ENCODE peak calls at places on chromosomes 13 and 19, in four cellular contexts. N, W, C and Z are unnamed samples.

GRCh38 chr19:44142014-44142523 is 715 bp downstream of the ZNF234 start:
- DNase-seq in C (peak), N (peak), W (peak), Z (peak)

GRCh38 chr13:66774046-66774445 is 456.1 kb downstream of the PCDH9 start:
- DNase-seq in W (no peak), C (no peak), N (no peak), Z (no peak)

GRCh38 chr13:79492313-79492798 is 11.4 kb downstream of the NDFIP2 start:
- DNase-seq in N (peak), C (peak), W (no peak), Z (no peak)

GRCh38 chr13:23959231-23959862 is 62.0 kb upstream of the C1QTNF9B start:
- DNase-seq in W (peak), N (peak), C (peak), Z (no peak)

GRCh38 chr19:38932425-38933179 is 1.9 kb downstream of the MRPS12 start:
- DNase-seq in W (peak), N (peak), C (peak), Z (peak)

GRCh38 chr19:8615022-8615421 is 4.5 kb upstream of the ADAMTS10 start:
- DNase-seq in W (no peak), C (peak), N (peak), Z (no peak)

GRCh38 chr19:32909257-32909656 is 39.7 kb upstream of the SLC7A9 start:
- DNase-seq in N (no peak), C (no peak), W (no peak), Z (no peak)

GRCh38 chr19:10286803-10287737 is at the start of gene ICAM4:
- DNase-seq in W (no peak), N (no peak), C (no peak), Z (peak)

GRCh38 chr13:109154546-109154945 is 525.1 kb downstream of the MYO16 start:
- DNase-seq in W (no peak), N (peak), C (peak), Z (no peak)

GRCh38 chr19:30122431-30122830 is 180.4 kb downstream of the URI1 start:
- DNase-seq in C (no peak), N (no peak), W (no peak), Z (no peak)

GRCh38 chr13:100512422-100512821 is 76.2 kb downstream of the GGACT start:
- DNase-seq in C (peak), N (peak), W (no peak), Z (no peak)

GRCh38 chr19:4633140-4633967 is 6.0 kb upstream of the TNFAIP8L1 start:
- DNase-seq in N (peak), C (peak), W (peak), Z (peak)

GRCh38 chr19:38513762-38514167 is 80.3 kb downstream of the RYR1 start:
- DNase-seq in N (no peak), C (no peak), W (no peak), Z (no peak)

GRCh38 chr19:3194063-3194702 is 8.5 kb downstream of the NCLN start:
- DNase-seq in N (no peak), W (no peak), C (no peak), Z (no peak)

GRCh38 chr19:15418588-15419412 is at the start of gene AKAP8L:
- DNase-seq in C (peak), W (peak), N (peak), Z (peak)

DNA sequence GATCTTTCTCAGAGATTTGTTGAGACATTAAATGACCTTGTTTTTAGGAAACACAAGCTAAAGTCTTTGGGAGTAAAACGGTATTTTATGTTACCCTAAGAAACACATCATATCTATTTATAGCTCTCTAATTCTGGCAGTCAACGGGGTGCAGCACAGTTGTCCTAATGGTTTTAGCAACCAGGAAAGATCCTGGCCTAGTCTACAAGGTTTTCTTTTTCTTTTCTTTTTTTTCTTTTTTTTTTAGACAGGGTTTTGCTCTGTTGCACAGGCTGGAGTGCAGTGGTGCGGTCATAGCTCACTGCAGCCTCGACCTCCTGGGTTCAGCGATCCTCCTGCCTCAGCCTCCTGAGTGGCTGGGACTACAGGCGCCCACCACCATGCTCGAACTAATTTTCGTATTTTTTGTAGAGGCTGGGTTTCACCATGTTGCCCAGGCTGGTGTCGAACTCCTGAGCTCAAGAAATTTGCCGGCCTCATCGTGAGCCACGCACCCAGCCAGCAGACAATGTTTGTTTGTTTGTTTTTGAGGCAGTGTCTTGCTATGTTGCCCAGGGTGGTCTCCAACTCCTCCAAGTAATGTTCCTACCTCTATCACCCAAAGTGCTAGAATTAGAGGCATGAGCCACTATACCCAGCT is 759 bp upstream of the COX7A1 start:
- DNase-seq in N (no peak), W (no peak), C (no peak), Z (no peak)
- H3K27ac ChIP-seq in N (no peak), W (no peak), C (peak), Z (no peak)

GRCh38 chr19:42176649-42176989 is 40.9 kb downstream of the DEDD2 start:
- DNase-seq in W (no peak), N (peak), C (no peak), Z (no peak)

GRCh38 chr19:42175952-42176648 is 41.4 kb downstream of the DEDD2 start:
- DNase-seq in C (peak), W (peak), N (peak), Z (no peak)

GRCh38 chr19:42173695-42174094 is 41.4 kb upstream of the POU2F2 start:
- DNase-seq in N (no peak), C (no peak), W (no peak), Z (no peak)

GRCh38 chr19:42174188-42174587 is 41.9 kb upstream of the POU2F2 start:
- DNase-seq in C (no peak), W (no peak), N (no peak), Z (no peak)

GRCh38 chr19:42175335-42175734 is 42.1 kb downstream of the DEDD2 start:
- DNase-seq in W (no peak), N (no peak), C (no peak), Z (no peak)
- TF ChIP-seq EZH2 in W (no peak), N (no peak), C (no peak), Z (no peak)

DNA sequence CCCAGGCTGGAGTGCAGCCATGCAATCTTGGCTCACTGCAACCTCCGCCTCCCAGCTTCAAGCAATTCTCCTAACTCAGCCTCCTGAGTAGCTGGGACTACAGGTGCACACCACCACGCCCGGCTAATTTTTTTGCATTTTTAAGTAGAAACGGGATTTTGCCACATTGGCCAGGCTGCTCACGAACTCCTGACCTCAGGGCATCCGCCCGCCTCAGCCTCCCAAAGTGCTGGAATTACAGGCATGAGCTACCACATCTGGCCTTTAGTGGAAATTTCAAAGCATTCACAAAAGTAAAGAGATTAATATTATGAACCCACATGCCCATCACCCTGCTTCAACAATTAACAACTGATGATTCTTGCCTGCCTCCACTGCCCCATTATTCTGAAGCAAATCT is 20.5 kb upstream of the LATS2 start:
- DNase-seq in W (no peak), C (no peak), N (no peak), Z (no peak)
- H3K27ac ChIP-seq in W (no peak), C (no peak), N (no peak), Z (no peak)

GRCh38 chr19:49073514-49074378 is 1.2 kb upstream of the KCNA7 start:
- DNase-seq in W (peak), C (no peak), N (no peak), Z (peak)

GRCh38 chr19:49070416-49070815 is 2.1 kb downstream of the KCNA7 start:
- DNase-seq in N (no peak), C (no peak), W (no peak), Z (no peak)

GRCh38 chr19:49067554-49067953 is 2.9 kb upstream of the NTF4 start:
- DNase-seq in C (no peak), W (no peak), N (no peak), Z (no peak)

GRCh38 chr19:49069026-49069425 is 3.5 kb downstream of the KCNA7 start:
- DNase-seq in W (no peak), N (no peak), C (no peak), Z (no peak)

GRCh38 chr19:49071860-49072547 is 495 bp downstream of the KCNA7 start:
- DNase-seq in C (no peak), N (no peak), W (no peak), Z (peak)
- TF ChIP-seq EZH2 in C (peak), N (peak), W (no peak), Z (peak)

GRCh38 chr13:33490461-33491327 is 205.1 kb upstream of the STARD13 start:
- DNase-seq in W (no peak), N (no peak), C (no peak), Z (peak)

GRCh38 chr13:33493672-33494365 is 208.3 kb upstream of the STARD13 start:
- DNase-seq in C (peak), N (no peak), W (no peak), Z (no peak)

GRCh38 chr13:33497146-33497845 is 211.7 kb upstream of the STARD13 start:
- DNase-seq in N (peak), C (peak), W (peak), Z (no peak)

GRCh38 chr13:33496336-33496735 is 210.8 kb upstream of the STARD13 start:
- DNase-seq in N (no peak), C (no peak), W (no peak), Z (no peak)

GRCh38 chr13:33494596-33495214 is 209.2 kb upstream of the STARD13 start:
- DNase-seq in W (peak), N (peak), C (peak), Z (peak)
- H3K27ac ChIP-seq in W (peak), N (peak), C (peak), Z (peak)

DNA sequence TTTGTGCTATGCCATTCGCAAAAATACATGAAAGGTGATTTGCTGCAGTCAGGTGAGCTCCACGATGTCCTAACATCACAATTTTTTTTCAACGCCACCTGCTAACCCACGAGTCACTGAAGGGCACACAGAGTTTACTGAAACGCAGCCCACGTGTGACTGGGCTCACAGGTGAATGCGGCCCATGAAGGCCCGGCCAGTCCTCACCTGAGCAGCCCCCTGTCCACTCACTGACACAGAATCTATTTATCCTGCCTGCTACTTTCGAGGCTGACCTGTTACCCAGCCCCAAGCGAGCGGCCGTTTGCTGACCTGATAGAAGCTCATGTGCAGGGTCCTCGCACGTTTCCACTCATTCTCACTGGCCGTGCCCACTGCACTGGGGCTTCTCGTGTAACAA is 121.9 kb upstream of the SOX1 start:
- DNase-seq in C (no peak), W (no peak), N (no peak), Z (no peak)
- TF ChIP-seq EZH2 in C (no peak), W (no peak), N (no peak), Z (no peak)